ENCODE peak calls at places on chromosomes 11 and 22, in six cellular contexts. R is uterus, E is hypothalamus, J is progenitor cell of endocrine pancreas, L is cardiac septum, V is kidney tubule cell. X is an unnamed sample.

GRCh38 chr11:59380263-59381059 is 21.8 kb downstream of the OR5AN1 start:
- DNase-seq in R (no peak), E (no peak), J (no peak), L (no peak), V (no peak), X (no peak)

GRCh38 chr11:86395061-86395551 is 20.4 kb downstream of the CCDC81 start:
- DNase-seq in R (peak), E (peak), J (no peak), L (no peak), V (peak), X (peak)

GRCh38 chr22:23446796-23447350 is 133.2 kb downstream of the IGLL1 start:
- DNase-seq in R (no peak), E (no peak), J (no peak), L (no peak), V (no peak), X (no peak)

GRCh38 chr22:23997092-23997491 is 8.2 kb downstream of the GSTT4 start:
- DNase-seq in R (no peak), E (no peak), J (no peak), L (no peak), V (no peak), X (no peak)

GRCh38 chr11:36452231-36452630 is 57.8 kb downstream of the TRAF6 start:
- DNase-seq in R (no peak), E (no peak), J (no peak), L (no peak), V (no peak), X (peak)

GRCh38 chr11:118901494-118902335 is 18.0 kb downstream of the CXCR5 start:
- DNase-seq in R (no peak), E (no peak), J (no peak), L (no peak), V (no peak), X (no peak)

GRCh38 chr11:75554258-75555022 is 7.6 kb upstream of the SERPINH1 start:
- DNase-seq in R (peak), E (peak), J (no peak), L (peak), V (no peak), X (peak)

GRCh38 chr11:105230586-105230985 is 91.0 kb upstream of the CARD18 start:
- DNase-seq in R (no peak), E (no peak), J (no peak), L (no peak), V (peak), X (no peak)

GRCh38 chr22:29346659-29347058 is 31.2 kb upstream of the RASL10A start:
- DNase-seq in R (no peak), E (no peak), J (no peak), L (no peak), V (no peak), X (peak)

GRCh38 chr11:120974466-120974865 is 49.4 kb upstream of the TBCEL start:
- DNase-seq in R (no peak), E (no peak), J (no peak), L (no peak), V (no peak), X (no peak)

GRCh38 chr11:69874178-69874983 is 55.2 kb upstream of the FGF3 start:
- DNase-seq in R (no peak), E (no peak), J (no peak), L (peak), V (no peak), X (no peak)

GRCh38 chr11:76762867-76763572 is 20.1 kb upstream of the TSKU start:
- DNase-seq in R (no peak), E (no peak), J (no peak), L (no peak), V (peak), X (no peak)

GRCh38 chr11:28003615-28004014 is 104.3 kb downstream of the KIF18A start:
- DNase-seq in R (no peak), E (no peak), J (no peak), L (no peak), V (no peak), X (no peak)

GRCh38 chr11:14480716-14481115 is 18.9 kb downstream of the COPB1 start:
- DNase-seq in R (no peak), E (no peak), J (no peak), L (no peak), V (no peak), X (no peak)

GRCh38 chr22:44505796-44506354 is 7.8 kb upstream of the RTL6 start:
- DNase-seq in R (no peak), E (no peak), J (no peak), L (no peak), V (no peak), X (no peak)